ENCODE peak calls at places on chromosomes 2 and 18, in nine cellular contexts. A is sigmoid colon, N is transverse colon, V is vagina, S is heart left ventricle, Z is spleen, M is adrenal gland, U is IMR-90, Q is GM12891. Y is an unnamed sample.

GRCh38 chr18:36469471-36469870 is 172.0 kb downstream of the FHOD3 start:
- DNase-seq in Q (no peak), U (no peak), S (peak; percentile 72), N (no peak), V (no peak), M (no peak), A (no peak), Z (no peak), Y (no peak)

GRCh38 chr2:12251749-12252148 is 465.0 kb upstream of the TRIB2 start:
- DNase-seq in M (no peak), Q (no peak), A (no peak), N (no peak), V (no peak), U (no peak), S (no peak), Z (no peak), Y (no peak)

GRCh38 chr2:105143467-105144127 is 97.9 kb upstream of the GPR45 start:
- DNase-seq in U (no peak), N (no peak), Q (peak; percentile 35), V (no peak), Z (peak; percentile 79), S (no peak), M (no peak), A (no peak), Y (no peak)

GRCh38 chr2:33086400-33087015 is 139.8 kb downstream of the LTBP1 start:
- DNase-seq in V (no peak), N (peak; percentile 14), A (no peak), Z (no peak), M (no peak), S (peak; percentile 54), U (peak; percentile 67), Q (no peak), Y (peak; percentile 8)

GRCh38 chr2:86368181-86368824 is 30.9 kb upstream of the REEP1 start:
- DNase-seq in M (peak; percentile 59), A (no peak), U (peak; percentile 39), N (peak; percentile 50), Q (peak; percentile 36), S (peak; percentile 25), Z (peak; percentile 78), V (no peak), Y (peak; percentile 43)

GRCh38 chr2:241007880-241008710 is 9.7 kb downstream of the SNED1 start:
- DNase-seq in Q (no peak), N (no peak), M (no peak), U (no peak), A (peak; percentile 63), Z (peak; percentile 69), V (no peak), S (no peak), Y (no peak)

GRCh38 chr2:37982147-37982582 is 57.1 kb downstream of the RMDN2 start:
- DNase-seq in Z (peak; percentile 71), N (peak; percentile 75), V (no peak), A (peak; percentile 78), Q (no peak), M (peak; percentile 60), U (peak; percentile 58), S (peak; percentile 71), Y (peak; percentile 46)

GRCh38 chr2:9752441-9753275 is 90.6 kb upstream of the TAF1B start:
- DNase-seq in U (peak; percentile 70), M (no peak), N (peak; percentile 43), S (no peak), Q (no peak), A (no peak), Z (no peak), V (no peak), Y (no peak)

GRCh38 chr2:150485871-150486538 is 1.5 kb downstream of the RND3 start:
- DNase-seq in A (peak; percentile 93), M (peak; percentile 76), U (peak; percentile 75), V (peak; percentile 93), S (peak; percentile 75), Z (peak; percentile 74), Q (peak; percentile 14), N (peak; percentile 80), Y (no peak)

GRCh38 chr2:179558010-179558911 is 293.6 kb upstream of the SESTD1 start:
- DNase-seq in S (no peak), V (no peak), Z (no peak), N (no peak), Q (no peak), M (peak; percentile 28), A (no peak), U (no peak), Y (no peak)

DNA sequence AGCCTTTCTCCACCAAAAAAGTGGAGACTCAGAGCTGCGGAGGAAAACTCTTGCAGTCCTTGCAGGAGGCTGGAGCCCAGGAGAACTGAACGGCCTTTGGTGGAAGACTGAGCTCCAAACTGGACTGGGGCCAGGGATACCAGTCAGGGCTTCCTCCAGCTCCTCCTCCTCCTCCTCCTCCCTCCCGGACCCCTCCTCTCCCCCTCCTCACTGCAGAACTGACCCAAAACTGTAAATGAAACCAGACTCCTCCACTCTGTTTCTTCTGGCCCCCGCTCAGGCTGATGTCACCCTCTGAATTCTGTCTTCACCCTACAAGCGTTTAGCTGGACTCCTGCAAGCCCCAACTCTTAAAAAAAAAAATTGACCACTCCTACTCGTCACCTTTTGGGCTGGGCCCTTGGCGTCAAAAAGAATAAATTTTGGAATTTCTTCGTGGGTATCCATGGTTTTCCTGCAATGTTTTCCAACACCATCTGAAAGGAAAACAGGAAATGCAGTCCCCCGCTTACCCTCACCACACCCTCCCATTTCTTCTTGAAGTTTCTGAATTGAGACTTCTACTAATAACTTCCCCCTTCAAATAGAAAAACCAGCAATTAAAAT is at the start of gene COL6A3:
- DNase-seq in A (peak; percentile 94), N (peak; percentile 43), Q (no peak), U (peak; percentile 98), Z (no peak), S (peak; percentile 82), V (peak; percentile 97), M (peak; percentile 29), Y (no peak)
- TF ChIP-seq POLR2A in A (peak; percentile 53), N (peak; percentile 39), Q (no peak), U (peak; percentile 98), Z (no peak), S (no peak), V (no peak), M (no peak), Y (no peak)

DNA sequence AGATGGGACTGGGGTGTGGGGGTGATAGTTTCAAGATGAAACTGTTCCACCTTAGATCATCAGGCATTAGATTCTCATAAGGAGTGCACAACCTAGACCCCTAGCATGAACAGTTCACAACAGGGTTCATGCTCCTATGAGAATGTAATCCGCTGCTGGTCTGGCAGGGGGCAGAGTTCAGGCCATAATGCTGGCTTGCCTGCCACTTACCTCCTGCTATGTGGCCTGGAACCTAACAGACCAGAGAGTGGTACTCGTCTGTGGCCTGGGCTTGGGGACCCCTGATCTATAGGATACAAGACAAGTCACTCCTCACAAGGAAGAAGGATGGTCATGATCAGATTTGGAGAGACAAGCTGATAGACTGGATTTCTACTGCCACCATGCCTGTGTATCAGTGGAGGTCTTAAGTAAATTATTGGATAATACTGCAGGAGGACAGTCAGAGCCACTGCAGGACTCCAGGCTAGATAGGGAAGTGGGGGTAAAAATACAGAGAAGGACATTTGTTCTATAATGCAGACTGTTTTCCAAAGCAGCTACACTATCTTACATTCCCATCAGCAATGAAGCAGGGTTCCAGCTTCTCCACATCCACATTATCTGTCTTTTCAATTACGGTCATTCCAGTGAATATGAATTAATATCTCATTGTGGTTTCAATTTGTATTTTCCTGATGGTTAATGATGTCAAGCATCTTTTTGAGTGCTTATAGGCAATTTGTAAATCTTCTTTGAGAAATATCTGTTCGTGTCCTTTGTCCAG is 28.8 kb upstream of the APOB start:
- DNase-seq in M (no peak), U (no peak), V (no peak), Z (no peak), S (no peak), Q (no peak), N (no peak), A (no peak), Y (no peak)
- TF ChIP-seq POLR2A in M (no peak), U (no peak), V (no peak), Z (no peak), S (no peak), Q (no peak), N (no peak), A (no peak), Y (no peak)

DNA sequence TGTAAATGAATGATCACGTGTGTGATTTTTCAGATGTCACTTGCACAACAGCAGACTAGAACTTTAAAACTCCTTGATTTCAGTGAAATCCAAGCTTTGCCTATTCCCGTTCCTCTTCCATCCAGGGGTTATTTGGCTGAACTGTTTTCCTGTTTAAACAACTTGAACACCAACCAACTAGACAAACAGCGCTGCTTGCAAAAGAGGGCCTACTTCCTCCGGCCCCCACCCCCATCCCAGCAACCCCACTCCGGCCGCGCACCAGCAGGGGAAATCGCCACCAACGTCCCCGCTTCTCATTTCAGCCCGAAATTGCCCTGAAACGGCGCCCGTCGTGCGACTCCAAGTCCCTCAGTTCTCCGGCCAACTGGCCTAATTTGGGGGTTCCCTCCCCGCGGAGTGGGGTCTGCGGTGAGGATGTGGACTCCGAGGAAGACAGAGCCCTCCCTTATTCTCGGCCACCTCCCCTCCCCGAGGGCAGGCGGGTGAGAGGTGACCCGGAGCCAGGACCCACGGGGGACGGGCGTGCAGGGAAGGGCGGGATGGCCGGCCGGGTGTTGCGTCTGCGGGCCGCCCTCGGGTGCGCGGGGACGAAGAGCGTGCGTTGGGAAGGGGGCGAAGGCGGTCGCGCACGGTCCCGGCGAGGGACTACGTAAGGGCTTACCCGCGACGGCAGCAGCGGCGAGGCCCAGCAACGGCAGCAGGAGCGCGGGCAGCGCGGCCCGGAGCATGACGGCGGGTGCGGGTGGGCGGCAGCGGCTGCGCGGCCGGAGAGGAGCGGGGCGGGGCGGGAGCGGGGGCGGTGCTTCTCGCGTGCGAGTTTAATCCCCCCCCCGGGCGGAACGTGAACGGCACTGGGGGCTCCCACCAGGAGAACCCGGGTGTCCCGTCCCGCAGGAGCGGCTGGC is at the start of gene CD302:
- DNase-seq in Z (peak; percentile 91), V (no peak), M (peak; percentile 57), Q (peak; percentile 61), A (peak; percentile 84), S (peak; percentile 82), N (peak; percentile 65), U (peak; percentile 45), Y (peak; percentile 67)
- TF ChIP-seq POLR2A in Z (no peak), V (no peak), M (no peak), Q (peak; percentile 19), A (no peak), S (no peak), N (peak; percentile 28), U (no peak), Y (no peak)

GRCh38 chr18:48575658-48576453 is 37.0 kb downstream of the CTIF start:
- DNase-seq in S (no peak), V (no peak), N (no peak), Z (peak; percentile 62), Q (no peak), U (no peak), A (no peak), M (no peak), Y (no peak)

GRCh38 chr18:48577478-48578190 is 38.8 kb downstream of the CTIF start:
- DNase-seq in S (no peak), U (no peak), Z (no peak), V (no peak), N (no peak), A (no peak), M (no peak), Q (no peak), Y (no peak)

GRCh38 chr18:48574667-48575300 is 36.0 kb downstream of the CTIF start:
- DNase-seq in V (no peak), M (no peak), Z (peak; percentile 22), A (no peak), U (no peak), N (no peak), S (no peak), Q (no peak), Y (no peak)

GRCh38 chr18:48575301-48575657 is 36.4 kb downstream of the CTIF start:
- DNase-seq in S (no peak), Z (no peak), N (no peak), U (no peak), A (no peak), Q (no peak), V (no peak), M (no peak), Y (no peak)

GRCh38 chr18:48576454-48576766 is 37.6 kb downstream of the CTIF start:
- DNase-seq in V (no peak), Z (peak; percentile 38), A (no peak), Q (no peak), S (no peak), M (no peak), U (no peak), N (no peak), Y (no peak)
- TF ChIP-seq POLR2A in V (no peak), Z (no peak), A (no peak), Q (no peak), S (no peak), M (no peak), U (no peak), N (no peak), Y (no peak)

Y was measured in erythroblast.